ENCODE peak calls at places on chromosome 1, in six cellular contexts. G is mucosa of descending colon, N is foreskin fibroblast, T is psoas muscle, H is cardiac fibroblast, E is mammary epithelial cell. S is an unnamed sample.

GRCh38 chr1:43569175-43569574 is 38.5 kb downstream of the PTPRF start:
- DNase-seq in G (no peak), H (no peak), N (no peak), T (no peak), E (no peak), S (no peak)

GRCh38 chr1:108590947-108591346 is 31.0 kb downstream of the EEIG2 start:
- DNase-seq in T (no peak), G (no peak), N (peak), H (peak), E (peak), S (peak)

GRCh38 chr1:39418223-39418622 is 73.2 kb upstream of the BMP8A start:
- DNase-seq in T (no peak), E (no peak), N (no peak), H (no peak), G (no peak), S (no peak)

GRCh38 chr1:45870500-45870899 is 67.1 kb downstream of the MAST2 start:
- DNase-seq in G (no peak), N (no peak), T (no peak), H (no peak), E (peak), S (no peak)

GRCh38 chr1:229749992-229750391 is 123.9 kb downstream of the URB2 start:
- DNase-seq in G (no peak), N (no peak), H (no peak), T (no peak), E (no peak), S (no peak)

GRCh38 chr1:202807367-202807925 is 775 bp downstream of the KDM5B start:
- DNase-seq in E (peak), H (peak), G (peak), T (peak), N (peak), S (peak)

GRCh38 chr1:229159668-229160544 is 111.0 kb upstream of the RAB4A start:
- DNase-seq in E (no peak), H (no peak), N (no peak), T (no peak), G (no peak), S (no peak)

GRCh38 chr1:157659576-157660247 is 40.9 kb downstream of the FCRL3 start:
- DNase-seq in T (no peak), H (no peak), E (no peak), G (no peak), N (no peak), S (no peak)

DNA sequence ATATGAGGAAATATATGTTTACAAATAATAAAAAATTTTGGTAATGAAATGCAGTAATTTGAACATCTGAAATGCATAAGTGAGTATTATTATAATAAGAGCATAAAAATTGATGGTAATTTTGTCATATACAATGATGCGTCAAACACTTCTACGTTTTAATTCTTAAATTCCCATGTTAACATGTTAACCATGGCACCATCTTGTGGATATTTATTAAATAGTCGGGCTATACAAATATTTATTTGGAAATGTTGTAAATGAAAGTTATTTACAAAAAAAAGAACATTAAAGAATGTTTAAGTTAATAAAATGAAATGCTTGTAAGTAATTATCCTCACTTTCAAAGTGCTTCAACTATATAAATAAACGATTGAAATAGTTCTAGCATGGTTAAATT is 57.2 kb upstream of the C1orf185 start:
- DNase-seq in H (peak), T (no peak), N (no peak), G (no peak), E (no peak), S (peak)
- TF ChIP-seq CTCF in H (no peak), T (peak), N (no peak), G (no peak), E (peak), S (peak)

DNA sequence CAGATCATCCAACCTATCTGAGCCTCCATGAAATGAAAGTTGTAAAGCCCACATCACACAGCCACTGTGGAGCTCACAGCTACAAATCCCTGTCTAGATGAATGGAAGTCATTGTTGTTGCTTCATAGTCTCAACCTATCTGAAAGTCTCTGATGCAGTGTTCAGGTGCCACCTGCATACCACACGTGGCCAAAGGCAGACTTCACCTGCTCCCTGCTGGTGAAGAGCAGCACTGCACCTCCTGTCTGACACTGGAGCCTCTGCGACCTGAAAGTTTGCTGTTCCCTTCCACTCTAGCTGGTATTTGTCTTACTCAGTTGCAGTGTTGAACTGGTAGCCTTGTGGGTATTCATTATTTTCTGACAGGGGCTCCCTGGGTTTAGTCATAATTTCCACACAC is 18.4 kb downstream of the LORICRIN start:
- DNase-seq in E (peak), G (peak), T (no peak), N (no peak), H (no peak), S (no peak)
- TF ChIP-seq CTCF in E (peak), G (peak), T (peak), N (peak), H (peak), S (peak)

GRCh38 chr1:6960291-6960758 is 175.1 kb downstream of the CAMTA1 start:
- DNase-seq in E (no peak), H (no peak), T (peak), N (peak), G (no peak), S (peak)
- TF ChIP-seq CTCF in E (no peak), H (no peak), T (no peak), N (no peak), G (no peak), S (no peak)

DNA sequence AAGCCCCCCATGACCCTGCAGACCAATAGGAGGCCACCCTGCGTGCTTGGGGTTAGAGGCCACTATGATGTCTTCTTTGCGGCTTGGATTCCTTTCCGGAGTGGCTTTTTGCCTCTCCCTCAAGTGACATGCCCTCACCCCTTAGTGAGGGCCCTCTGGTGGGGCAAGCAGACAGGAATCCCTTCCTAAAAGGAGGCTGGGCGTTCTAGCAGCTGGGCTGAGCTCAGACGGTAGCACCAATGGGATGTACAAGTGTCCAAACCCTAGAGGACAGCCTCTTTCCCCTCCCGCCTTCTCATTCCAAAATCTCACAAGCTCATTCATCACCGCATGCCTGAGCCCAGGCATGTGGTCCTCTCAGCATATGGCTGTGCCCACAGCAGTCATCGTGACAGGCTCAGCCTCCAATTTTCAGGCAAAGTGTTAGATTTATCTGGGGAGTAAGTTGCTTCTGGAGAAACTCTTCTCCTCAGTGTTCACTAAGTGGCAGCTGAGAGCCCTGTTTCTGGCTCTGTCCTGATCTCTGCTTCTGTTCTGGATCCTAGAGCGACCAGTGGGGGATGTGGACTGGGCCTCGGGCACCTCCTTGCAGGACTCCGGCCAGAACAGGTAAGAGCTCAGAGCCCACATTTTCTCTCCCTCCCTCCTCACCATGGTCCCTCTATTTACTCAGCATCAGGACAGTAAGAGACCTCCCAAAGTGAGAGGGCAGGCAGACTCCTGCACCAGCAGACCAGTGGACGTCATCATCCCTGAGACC is 4.8 kb downstream of the KIAA1614 start:
- DNase-seq in T (no peak), H (no peak), N (peak), E (no peak), G (no peak), S (no peak)
- TF ChIP-seq CTCF in T (no peak), H (no peak), N (no peak), E (no peak), G (no peak), S (no peak)

S was measured in fibroblast of the aortic adventitia.